ENCODE peak calls at places on chromosomes 3 and 15, in nine cellular contexts. S, Y, D, W, H, X, L, F and P are unnamed samples. For H3K4me1, the result is how much of the 10 kb centered on the place peaks cover.

GRCh38 chr3:58353722-58354553 is 21.2 kb downstream of the PXK start:
- DNase-seq in S (no peak), Y (no peak), D (no peak), W (no peak), H (no peak), X (no peak), L (no peak), F (peak), P (peak)

GRCh38 chr15:80508783-80509182 is 104.6 kb downstream of the ARNT2 start:
- DNase-seq in S (no peak), Y (no peak), D (no peak), W (no peak), H (no peak), X (no peak), L (no peak), F (no peak), P (no peak)

GRCh38 chr15:92322566-92323355 is 70.9 kb upstream of the ST8SIA2 start:
- DNase-seq in S (no peak), Y (no peak), D (no peak), W (no peak), H (no peak), X (no peak), L (no peak), F (no peak), P (no peak)

GRCh38 chr3:184380627-184381260 is 890 bp downstream of the CHRD start:
- DNase-seq in S (no peak), Y (no peak), D (no peak), W (no peak), H (no peak), X (no peak), L (no peak), F (no peak), P (no peak)

GRCh38 chr15:39666671-39667070 is 85.8 kb downstream of the THBS1 start:
- DNase-seq in S (peak), Y (no peak), D (peak), W (no peak), H (no peak), X (no peak), L (no peak), F (no peak), P (no peak)

GRCh38 chr15:73994912-73995622 is 551 bp downstream of the PML start:
- DNase-seq in S (no peak), Y (peak), D (peak), W (no peak), H (no peak), X (no peak), L (peak), F (peak), P (peak)

GRCh38 chr15:81296673-81297072 is 27.3 kb downstream of the STARD5 start:
- DNase-seq in S (peak), Y (peak), D (no peak), W (no peak), H (no peak), X (peak), L (peak), F (peak), P (peak)

GRCh38 chr3:64121750-64122311 is 98.5 kb upstream of the PSMD6 start:
- DNase-seq in S (no peak), Y (no peak), D (no peak), W (no peak), H (no peak), X (no peak), L (no peak), F (no peak), P (no peak)

GRCh38 chr3:117681619-117682018 is 972.0 kb downstream of the TUSC7 start:
- DNase-seq in S (no peak), Y (no peak), D (peak), W (no peak), H (no peak), X (no peak), L (no peak), F (no peak), P (no peak)

GRCh38 chr3:9970020-9970652 is 16.5 kb downstream of the EMC3 start:
- DNase-seq in S (no peak), Y (no peak), D (peak), W (no peak), H (peak), X (no peak), L (no peak), F (no peak), P (no peak)

GRCh38 chr15:45199136-45199810 is 11.5 kb upstream of the SHF start:
- DNase-seq in S (peak), Y (peak), D (peak), W (no peak), H (peak), X (no peak), L (no peak), F (peak), P (peak)

GRCh38 chr3:156449712-156450574 is 105.0 kb downstream of the SSR3 start:
- DNase-seq in S (peak), Y (no peak), D (no peak), W (no peak), H (peak), X (no peak), L (no peak), F (no peak), P (no peak)

GRCh38 chr3:139303216-139303615 is 40.6 kb upstream of the MRPS22 start:
- DNase-seq in S (no peak), Y (no peak), D (no peak), W (no peak), H (no peak), X (no peak), L (peak), F (no peak), P (no peak)

GRCh38 chr3:139302801-139303113 is 41.1 kb upstream of the MRPS22 start:
- DNase-seq in S (no peak), Y (no peak), D (no peak), W (no peak), H (no peak), X (no peak), L (peak), F (no peak), P (no peak)

GRCh38 chr3:139301654-139302053 is 42.2 kb upstream of the MRPS22 start:
- DNase-seq in S (no peak), Y (no peak), D (no peak), W (no peak), H (no peak), X (no peak), L (peak), F (no peak), P (no peak)

GRCh38 chr3:139301183-139301582 is 42.6 kb upstream of the MRPS22 start:
- DNase-seq in S (no peak), Y (no peak), D (peak), W (no peak), H (peak), X (no peak), L (peak), F (no peak), P (no peak)

DNA sequence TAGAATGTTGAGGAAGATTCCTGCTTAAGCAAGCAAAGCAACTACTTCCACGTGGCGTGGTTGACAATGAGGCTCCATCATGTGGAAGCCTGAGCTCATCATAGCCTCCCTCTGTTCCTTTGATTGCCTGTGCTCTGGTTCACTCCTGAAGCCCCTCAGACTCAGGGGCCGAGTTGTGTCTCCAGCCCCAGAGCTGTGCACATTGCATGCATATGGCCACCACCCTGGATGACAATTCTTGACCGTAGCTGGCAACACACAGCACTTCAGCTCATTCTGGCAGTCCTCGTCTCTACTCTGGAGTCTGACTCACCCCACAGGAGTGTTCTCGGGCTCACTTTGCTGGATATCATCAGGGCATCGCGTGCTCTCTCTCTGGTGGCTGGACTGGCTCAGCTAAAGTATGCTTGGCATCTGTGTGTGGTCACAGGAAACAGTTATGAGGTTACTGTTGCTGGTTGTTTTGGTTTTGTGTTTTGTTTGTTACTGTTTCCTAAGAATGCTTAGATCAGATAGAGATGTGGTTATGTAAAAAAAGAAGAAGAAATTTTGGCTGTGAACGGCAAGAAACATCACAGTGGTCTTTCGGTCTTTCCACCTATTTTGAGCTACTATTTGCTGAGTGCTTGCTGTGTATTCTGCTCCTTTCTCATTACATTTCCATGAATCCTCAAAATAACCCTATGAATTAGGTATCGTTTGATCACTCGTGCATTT is 41.6 kb upstream of the MRPS22 start:
- DNase-seq in S (no peak), Y (no peak), D (peak), W (no peak), H (peak), X (no peak), L (peak), F (no peak), P (no peak)
- H3K27ac ChIP-seq in S (no peak), Y (no peak), D (peak), W (no peak), H (peak), X (no peak), L (no peak), F (no peak), P (no peak)

DNA sequence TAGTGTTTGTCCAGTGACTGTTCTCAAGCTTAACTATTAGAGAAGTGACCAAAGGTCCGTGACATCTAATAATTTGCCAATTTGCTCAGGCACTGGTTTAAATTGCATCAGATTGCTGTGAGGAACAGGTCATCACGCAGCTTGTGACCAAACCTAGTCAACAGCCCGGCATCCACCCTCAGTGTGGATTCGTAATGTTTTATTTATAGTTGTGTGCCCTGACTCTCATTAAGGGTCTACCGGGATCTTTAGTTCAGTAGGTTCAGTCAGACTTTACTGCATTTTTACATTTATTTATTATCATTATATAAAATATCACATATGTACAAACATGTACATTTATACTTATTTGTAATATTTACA is 46.4 kb upstream of the PGPEP1L start:
- DNase-seq in S (no peak), Y (no peak), D (no peak), W (no peak), H (no peak), X (no peak), L (peak), F (no peak), P (no peak)
- H3K4me3 ChIP-seq in S (no peak), Y (no peak), D (no peak), W (no peak), H (no peak), X (no peak), L (no peak), F (no peak), P (no peak)

GRCh38 chr15:72174551-72175165 is 22.9 kb downstream of the GRAMD2A start:
- DNase-seq in S (no peak), Y (no peak), D (no peak), W (no peak), H (no peak), X (no peak), L (no peak), F (no peak), P (no peak)
- H3K4me1 ChIP-seq in S (under half), Y (under half), D (under half), W (under half), H (under half), X (under half), L (under half), F (under half), P (under half)

GRCh38 chr3:81743096-81744025 is 18.1 kb downstream of the GBE1 start:
- DNase-seq in S (peak), Y (no peak), D (peak), W (peak), H (peak), X (no peak), L (no peak), F (no peak), P (no peak)
- H3K27ac ChIP-seq in S (no peak), Y (no peak), D (peak), W (peak), H (peak), X (peak), L (peak), F (no peak), P (no peak)